ENCODE peak calls at places on chromosomes 3 and 15, in nine cellular contexts. N, J, G, O, X, F, S, C and V are unnamed samples.

GRCh38 chr15:23447107-23447500 is at the start of gene GOLGA6L2:
- DNase-seq in N (no peak), J (peak; percentile 23), G (no peak), O (no peak), X (peak; percentile 77), F (no peak), S (no peak), C (no peak), V (no peak)

GRCh38 chr3:126264381-126264780 is 84.0 kb upstream of the ALDH1L1 start:
- DNase-seq in N (no peak), J (no peak), G (no peak), O (no peak), X (no peak), F (no peak), S (no peak), C (no peak), V (no peak)

GRCh38 chr3:195120199-195120556 is 150.8 kb downstream of the XXYLT1 start:
- DNase-seq in N (no peak), J (no peak), G (no peak), O (no peak), X (no peak), F (no peak), S (no peak), C (no peak), V (no peak)

GRCh38 chr3:175346573-175347356 is 487.6 kb downstream of the NAALADL2 start:
- DNase-seq in N (peak; percentile 19), J (peak; percentile 50), G (no peak), O (peak; percentile 98), X (peak; percentile 59), F (no peak), S (no peak), C (peak; percentile 84), V (no peak)

GRCh38 chr3:55571913-55572312 is 84.8 kb upstream of the WNT5A start:
- DNase-seq in N (peak; percentile 69), J (peak; percentile 70), G (peak; percentile 67), O (peak; percentile 45), X (no peak), F (peak; percentile 83), S (peak; percentile 84), C (peak; percentile 79), V (no peak)

GRCh38 chr3:172065534-172065933 is 26.2 kb downstream of the FNDC3B start:
- DNase-seq in N (no peak), J (no peak), G (no peak), O (peak; percentile 84), X (no peak), F (no peak), S (no peak), C (no peak), V (no peak)

GRCh38 chr3:28013864-28014473 is 227.4 kb upstream of the CMC1 start:
- DNase-seq in N (no peak), J (no peak), G (no peak), O (no peak), X (no peak), F (no peak), S (no peak), C (no peak), V (no peak)

GRCh38 chr15:48090115-48090514 is 30.7 kb upstream of the SLC24A5 start:
- DNase-seq in N (no peak), J (no peak), G (no peak), O (no peak), X (no peak), F (no peak), S (no peak), C (no peak), V (no peak)

GRCh38 chr3:70829101-70829500 is 516.7 kb upstream of the MDFIC2 start:
- DNase-seq in N (peak; percentile 13), J (no peak), G (no peak), O (peak; percentile 97), X (no peak), F (no peak), S (no peak), C (no peak), V (no peak)

GRCh38 chr3:151248772-151249366 is 29.5 kb downstream of the P2RY14 start:
- DNase-seq in N (no peak), J (no peak), G (no peak), O (no peak), X (no peak), F (no peak), S (no peak), C (no peak), V (no peak)

GRCh38 chr15:77532846-77533245 is 99.9 kb downstream of the LINGO1 start:
- DNase-seq in N (no peak), J (no peak), G (no peak), O (no peak), X (no peak), F (no peak), S (no peak), C (no peak), V (no peak)

GRCh38 chr3:119630562-119631329 is 29.6 kb downstream of the POPDC2 start:
- DNase-seq in N (peak; percentile 47), J (no peak), G (peak; percentile 12), O (peak; percentile 83), X (no peak), F (no peak), S (no peak), C (no peak), V (no peak)

GRCh38 chr15:100204211-100204610 is 137.6 kb downstream of the ADAMTS17 start:
- DNase-seq in N (no peak), J (no peak), G (no peak), O (no peak), X (no peak), F (no peak), S (no peak), C (no peak), V (no peak)

GRCh38 chr15:100207053-100207452 is 134.7 kb downstream of the ADAMTS17 start:
- DNase-seq in N (no peak), J (no peak), G (no peak), O (no peak), X (no peak), F (no peak), S (no peak), C (peak; percentile 79), V (peak; percentile 50)

GRCh38 chr15:100206643-100207042 is 135.1 kb downstream of the ADAMTS17 start:
- DNase-seq in N (no peak), J (no peak), G (no peak), O (no peak), X (no peak), F (no peak), S (no peak), C (no peak), V (no peak)

GRCh38 chr15:100205549-100206295 is 136.1 kb downstream of the ADAMTS17 start:
- DNase-seq in N (peak; percentile 60), J (no peak), G (no peak), O (no peak), X (no peak), F (no peak), S (no peak), C (no peak), V (no peak)

GRCh38 chr15:100204771-100205170 is 137.0 kb downstream of the ADAMTS17 start:
- DNase-seq in N (no peak), J (no peak), G (no peak), O (no peak), X (no peak), F (no peak), S (no peak), C (no peak), V (no peak)
- H3K9me3 ChIP-seq in N (no peaks in the 10 kb centered on the region), J (no peaks in the 10 kb centered on the region), G (no peaks in the 10 kb centered on the region), O (no peaks in the 10 kb centered on the region), X (no peaks in the 10 kb centered on the region), F (no peaks in the 10 kb centered on the region), S (no peaks in the 10 kb centered on the region), C (no peaks in the 10 kb centered on the region), V (no peaks in the 10 kb centered on the region)

DNA sequence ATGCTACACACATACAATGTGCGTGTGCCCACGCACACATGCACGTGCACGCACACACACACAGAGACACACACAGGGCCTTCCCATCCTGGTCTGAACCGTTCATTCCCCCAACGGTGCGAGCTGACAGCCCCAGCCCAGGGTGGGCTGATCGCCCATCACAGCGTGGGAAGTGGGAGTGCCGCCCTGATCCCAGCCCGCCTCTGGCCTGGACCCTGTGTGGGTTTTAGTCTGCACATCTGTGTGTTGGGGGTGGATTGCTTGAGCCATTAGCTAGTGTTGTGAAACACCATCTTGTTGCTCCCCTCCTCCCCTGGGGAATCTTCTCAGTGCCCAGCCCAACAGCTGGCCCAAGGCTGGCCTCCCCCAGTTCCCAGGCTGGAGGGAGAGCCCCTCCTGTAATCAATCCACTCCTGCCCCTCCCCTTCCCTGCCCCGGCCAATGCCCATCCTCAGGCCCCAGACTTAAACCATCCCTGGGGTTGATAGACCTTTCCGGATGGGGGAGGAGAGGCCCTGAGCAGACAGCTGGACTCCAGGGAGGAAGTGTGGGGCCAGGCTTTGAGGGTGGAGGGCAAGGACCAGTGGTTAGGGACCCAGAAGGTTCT is 8.3 kb downstream of the SEMA3G start:
- DNase-seq in N (peak; percentile 31), J (no peak), G (no peak), O (no peak), X (no peak), F (no peak), S (no peak), C (no peak), V (no peak)
- H3K4me1 ChIP-seq in N (peaks cover 12% of the 10 kb centered on the region), J (no peaks in the 10 kb centered on the region), G (no peaks in the 10 kb centered on the region), O (no peaks in the 10 kb centered on the region), X (no peaks in the 10 kb centered on the region), F (peaks cover 18% of the 10 kb centered on the region), S (no peaks in the 10 kb centered on the region), C (no peaks in the 10 kb centered on the region), V (no peaks in the 10 kb centered on the region)

DNA sequence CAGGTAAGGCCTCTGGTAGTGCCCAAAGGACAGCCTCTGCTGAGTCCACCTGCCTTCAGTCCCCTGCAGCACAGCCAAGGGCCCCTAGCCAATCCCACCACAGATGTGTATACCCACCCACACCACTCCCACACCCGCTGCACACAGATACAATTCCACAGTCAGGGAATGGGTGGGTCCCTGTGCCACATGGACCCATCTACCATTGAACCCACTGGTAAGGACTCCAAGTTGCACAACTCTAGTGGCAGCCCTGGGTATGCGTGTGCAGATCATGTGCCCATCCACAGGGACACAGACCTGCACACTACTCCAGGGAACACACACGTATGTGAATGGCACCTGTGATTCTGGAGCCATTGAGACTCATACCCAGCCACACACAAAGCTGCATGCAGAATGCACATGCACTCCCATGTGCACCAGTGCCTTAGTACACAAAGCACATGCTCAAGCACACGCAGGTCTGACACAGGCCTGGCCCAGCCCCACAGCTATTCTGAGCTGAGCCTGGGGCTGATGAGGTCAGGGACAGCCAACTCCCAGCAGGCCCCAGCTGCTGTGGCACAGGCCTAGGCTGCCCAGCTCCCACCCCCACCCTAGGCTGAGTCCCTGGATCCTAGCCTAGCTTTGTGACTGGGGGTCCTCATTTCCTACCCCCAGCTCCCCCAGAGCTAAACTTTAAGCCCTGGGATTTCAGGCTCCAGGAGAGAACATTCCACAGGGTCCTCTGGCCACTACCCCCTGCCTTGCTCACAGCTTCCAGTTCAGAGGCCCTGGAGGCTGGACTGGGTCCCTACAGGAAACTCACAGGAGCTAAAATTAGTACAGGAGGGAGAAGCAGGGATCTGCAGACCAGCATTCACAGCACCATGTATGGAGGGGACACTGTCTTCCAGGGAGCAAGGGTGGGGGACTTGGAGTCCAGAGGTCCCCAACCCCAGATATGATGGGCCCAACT is 2.8 kb upstream of the ALS2CL start:
- DNase-seq in N (peak; percentile 54), J (no peak), G (no peak), O (peak; percentile 16), X (no peak), F (no peak), S (no peak), C (no peak), V (no peak)
- H3K27ac ChIP-seq in N (peak overlapping the region; percentile 5), J (peak overlapping the region; percentile 93), G (no peak overlapping the region), O (no peak overlapping the region), X (no peak overlapping the region), F (no peak overlapping the region), S (no peak overlapping the region), C (no peak overlapping the region), V (peak overlapping the region; percentile 24)

DNA sequence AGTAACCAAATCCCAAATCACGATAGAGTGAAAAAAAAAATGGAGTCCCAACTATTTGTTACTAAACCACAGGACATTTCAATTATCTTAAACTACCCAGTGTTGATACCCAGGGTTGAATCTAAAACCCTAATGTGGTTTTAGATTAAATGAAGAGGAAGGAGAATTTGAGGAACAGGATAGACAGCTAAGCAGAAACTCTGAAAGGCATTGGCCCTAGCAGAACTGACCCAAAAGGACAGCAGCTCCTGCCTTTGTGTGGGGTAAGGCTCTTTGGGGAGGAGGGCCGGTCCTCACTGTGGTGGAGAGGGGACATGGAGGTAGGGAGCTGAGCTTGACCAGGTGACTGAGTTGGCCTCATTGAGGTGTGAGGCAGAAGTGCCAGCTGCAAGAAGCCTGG is 30.7 kb upstream of the SNRK start:
- DNase-seq in N (no peak), J (no peak), G (no peak), O (no peak), X (no peak), F (no peak), S (no peak), C (no peak), V (no peak)
- H3K9me3 ChIP-seq in N (no peaks in the 10 kb centered on the region), J (no peaks in the 10 kb centered on the region), G (no peaks in the 10 kb centered on the region), O (no peaks in the 10 kb centered on the region), X (no peaks in the 10 kb centered on the region), F (no peaks in the 10 kb centered on the region), S (no peaks in the 10 kb centered on the region), C (no peaks in the 10 kb centered on the region), V (no peaks in the 10 kb centered on the region)